ENCODE peak calls at places on chromosomes 4 and X, in seven cellular contexts. N, Z, K, Q, A, M and X are unnamed samples. For H3K4me1 and H3K27me3, the result is how much of the 10 kb centered on the place peaks cover.

GRCh38 chr4:25991296-25991695 is 77.3 kb downstream of the SMIM20 start:
- DNase-seq in N (no peak), Z (no peak), K (no peak), Q (no peak), A (no peak), M (no peak), X (no peak)

GRCh38 chrX:107542500-107542899 is 85.8 kb upstream of the PRPS1 start:
- DNase-seq in N (no peak), Z (peak), K (peak), Q (peak), A (peak), M (no peak), X (peak)

GRCh38 chr4:38071801-38072567 is 111.8 kb downstream of the PTTG2 start:
- DNase-seq in N (no peak), Z (no peak), K (no peak), Q (no peak), A (no peak), M (no peak), X (no peak)

GRCh38 chr4:122652379-122652778 is 31.5 kb upstream of the IL21 start:
- DNase-seq in N (peak), Z (peak), K (peak), Q (peak), A (peak), M (no peak), X (peak)

GRCh38 chr4:1305781-1306455 is 16.2 kb downstream of the MAEA start:
- DNase-seq in N (no peak), Z (no peak), K (no peak), Q (no peak), A (no peak), M (no peak), X (no peak)

GRCh38 chr4:140098481-140099132 is 55.4 kb downstream of the MAML3 start:
- DNase-seq in N (no peak), Z (peak), K (no peak), Q (no peak), A (peak), M (no peak), X (no peak)

GRCh38 chrX:100289159-100289558 is 120.9 kb downstream of the PCDH19 start:
- DNase-seq in N (no peak), Z (no peak), K (no peak), Q (no peak), A (no peak), M (no peak), X (no peak)

GRCh38 chr4:51840791-51841190 is 2.2 kb upstream of the DCUN1D4 start:
- DNase-seq in N (no peak), Z (no peak), K (no peak), Q (no peak), A (peak), M (no peak), X (peak)

GRCh38 chrX:39174761-39175417 is 373.6 kb downstream of the MID1IP1 start:
- DNase-seq in N (no peak), Z (no peak), K (no peak), Q (no peak), A (peak), M (no peak), X (no peak)

GRCh38 chr4:140212171-140212570 is 58.2 kb upstream of the MAML3 start:
- DNase-seq in N (no peak), Z (no peak), K (no peak), Q (no peak), A (no peak), M (no peak), X (no peak)

GRCh38 chrX:318739-319578 is at the start of gene GTPBP6:
- DNase-seq in N (peak), Z (peak), K (peak), Q (peak), A (peak), M (peak), X (peak)

GRCh38 chr4:109164011-109164410 is 138.4 kb downstream of the COL25A1 start:
- DNase-seq in N (no peak), Z (peak), K (no peak), Q (peak), A (peak), M (no peak), X (peak)

GRCh38 chr4:10129196-10130185 is 12.9 kb upstream of the WDR1 start:
- DNase-seq in N (no peak), Z (no peak), K (no peak), Q (no peak), A (peak), M (no peak), X (no peak)

GRCh38 chrX:48021026-48021900 is 14.5 kb downstream of the SPACA5 start:
- DNase-seq in N (peak), Z (peak), K (peak), Q (peak), A (peak), M (peak), X (peak)

GRCh38 chr4:83010111-83010521 is 507 bp downstream of the LIN54 start:
- DNase-seq in N (peak), Z (peak), K (no peak), Q (no peak), A (peak), M (no peak), X (peak)

GRCh38 chrX:49172280-49172780 is 632 bp downstream of the PLP2 start:
- DNase-seq in N (peak), Z (peak), K (peak), Q (no peak), A (peak), M (peak), X (peak)

GRCh38 chr4:87118826-87119225 is 101.6 kb downstream of the KLHL8 start:
- DNase-seq in N (peak), Z (peak), K (peak), Q (no peak), A (peak), M (no peak), X (peak)

GRCh38 chr4:111748157-111748556 is 397.1 kb upstream of the FAM241A start:
- DNase-seq in N (no peak), Z (no peak), K (no peak), Q (peak), A (no peak), M (peak), X (no peak)

GRCh38 chrX:50769389-50770063 is 44.5 kb downstream of the SHROOM4 start:
- DNase-seq in N (no peak), Z (peak), K (no peak), Q (no peak), A (no peak), M (no peak), X (no peak)

GRCh38 chr4:19167321-19167720 is 1084.4 kb upstream of the SLIT2 start:
- DNase-seq in N (no peak), Z (no peak), K (no peak), Q (no peak), A (no peak), M (no peak), X (no peak)

GRCh38 chr4:148238086-148238485 is 204.1 kb downstream of the NR3C2 start:
- DNase-seq in N (no peak), Z (peak), K (no peak), Q (no peak), A (peak), M (no peak), X (no peak)

GRCh38 chr4:52015366-52015765 is 4.8 kb downstream of the LRRC66 start:
- DNase-seq in N (no peak), Z (peak), K (no peak), Q (peak), A (no peak), M (no peak), X (no peak)

GRCh38 chr4:180234730-180235129 is 2008.5 kb upstream of the TENM3 start:
- DNase-seq in N (no peak), Z (no peak), K (no peak), Q (no peak), A (no peak), M (no peak), X (no peak)

GRCh38 chr4:73998040-73999011 is at the start of gene CXCL5:
- DNase-seq in N (no peak), Z (peak), K (no peak), Q (peak), A (peak), M (peak), X (peak)

GRCh38 chr4:167234388-167234881 is at the start of gene SPOCK3:
- DNase-seq in N (no peak), Z (peak), K (peak), Q (peak), A (peak), M (no peak), X (peak)

GRCh38 chr4:184534511-184535391 is 60.4 kb upstream of the IRF2 start:
- DNase-seq in N (peak), Z (peak), K (no peak), Q (no peak), A (peak), M (no peak), X (peak)

GRCh38 chrX:154412468-154412867 is 1.1 kb downstream of the TAFAZZIN start:
- DNase-seq in N (no peak), Z (no peak), K (peak), Q (no peak), A (peak), M (no peak), X (no peak)

GRCh38 chrX:83593634-83594294 is 85.7 kb downstream of the POU3F4 start:
- DNase-seq in N (no peak), Z (no peak), K (no peak), Q (no peak), A (no peak), M (no peak), X (peak)

GRCh38 chrX:10615931-10616780 is 4.2 kb downstream of the MID1 start:
- DNase-seq in N (peak), Z (peak), K (peak), Q (peak), A (peak), M (no peak), X (no peak)

GRCh38 chr4:10096201-10096975 is 20.2 kb downstream of the WDR1 start:
- DNase-seq in N (peak), Z (peak), K (no peak), Q (no peak), A (peak), M (no peak), X (peak)

GRCh38 chr4:159002950-159003349 is 99.9 kb upstream of the RAPGEF2 start:
- DNase-seq in N (no peak), Z (peak), K (no peak), Q (no peak), A (peak), M (no peak), X (no peak)

GRCh38 chr4:94517492-94517891 is 65.8 kb downstream of the PDLIM5 start:
- DNase-seq in N (no peak), Z (no peak), K (no peak), Q (no peak), A (no peak), M (no peak), X (no peak)

GRCh38 chrX:100658936-100659335 is 14.9 kb downstream of the SRPX2 start:
- DNase-seq in N (no peak), Z (no peak), K (no peak), Q (no peak), A (no peak), M (no peak), X (peak)

GRCh38 chr4:158111241-158111640 is 61.6 kb downstream of the GASK1B start:
- DNase-seq in N (no peak), Z (peak), K (no peak), Q (peak), A (peak), M (no peak), X (no peak)

GRCh38 chrX:103488332-103488731 is 31.0 kb downstream of the RAB40A start:
- DNase-seq in N (peak), Z (peak), K (peak), Q (peak), A (peak), M (no peak), X (peak)

GRCh38 chrX:41602946-41603345 is 85.8 kb upstream of the GPR34 start:
- DNase-seq in N (no peak), Z (peak), K (no peak), Q (peak), A (peak), M (no peak), X (no peak)

DNA sequence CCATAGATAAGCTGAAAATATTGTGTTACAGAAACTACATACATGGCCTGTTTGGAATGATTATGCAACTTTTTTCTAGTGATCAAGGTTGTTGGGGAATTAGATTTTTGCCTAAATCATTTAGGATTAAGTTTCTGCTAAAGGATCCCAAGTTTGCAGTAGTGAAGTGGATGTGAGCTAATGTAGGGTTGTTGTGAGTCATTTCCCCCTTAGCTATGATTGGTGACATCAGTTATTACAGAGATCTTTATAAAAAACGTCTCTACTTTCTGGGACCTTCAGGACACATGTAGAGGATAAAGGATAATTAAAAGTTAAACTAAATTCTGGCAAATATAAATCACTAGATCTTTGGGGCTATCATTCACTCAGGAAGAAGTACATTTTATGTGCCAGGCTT is 133.3 kb downstream of the GATB start:
- DNase-seq in N (no peak), Z (peak), K (no peak), Q (no peak), A (peak), M (no peak), X (peak)
- H3K4me1 ChIP-seq in N (under half), Z (under half), K (under half), Q (under half), A (under half), M (under half), X (under half)

DNA sequence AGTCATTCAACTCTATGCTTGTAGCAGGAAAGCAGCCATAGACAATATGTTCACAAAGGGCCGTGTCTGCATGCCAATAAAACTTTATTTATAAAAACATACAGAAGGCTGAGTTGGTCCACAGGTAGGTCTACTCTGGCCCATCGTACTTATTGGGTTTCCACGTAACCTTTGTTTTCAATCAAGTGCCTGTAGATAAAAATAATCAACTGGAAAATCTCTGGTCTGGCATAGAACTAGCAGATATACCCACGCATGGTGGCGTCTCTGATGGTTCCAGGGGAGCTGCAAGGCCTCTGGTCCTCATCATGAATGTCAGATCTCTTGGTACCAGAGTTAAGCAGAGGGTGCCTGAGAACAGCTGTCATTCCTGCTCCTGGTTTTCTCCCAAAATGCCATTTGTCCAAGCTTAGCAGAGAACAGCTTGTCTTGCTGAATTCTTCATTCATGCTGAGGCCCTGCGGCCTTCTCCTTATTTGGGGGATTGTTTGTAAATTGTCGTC is 31.4 kb upstream of the JAKMIP1 start:
- DNase-seq in N (no peak), Z (no peak), K (peak), Q (no peak), A (no peak), M (no peak), X (no peak)
- H3K27me3 ChIP-seq in N (under half), Z (under half), K (under half), Q (under half), A (under half), M (under half), X (under half)

DNA sequence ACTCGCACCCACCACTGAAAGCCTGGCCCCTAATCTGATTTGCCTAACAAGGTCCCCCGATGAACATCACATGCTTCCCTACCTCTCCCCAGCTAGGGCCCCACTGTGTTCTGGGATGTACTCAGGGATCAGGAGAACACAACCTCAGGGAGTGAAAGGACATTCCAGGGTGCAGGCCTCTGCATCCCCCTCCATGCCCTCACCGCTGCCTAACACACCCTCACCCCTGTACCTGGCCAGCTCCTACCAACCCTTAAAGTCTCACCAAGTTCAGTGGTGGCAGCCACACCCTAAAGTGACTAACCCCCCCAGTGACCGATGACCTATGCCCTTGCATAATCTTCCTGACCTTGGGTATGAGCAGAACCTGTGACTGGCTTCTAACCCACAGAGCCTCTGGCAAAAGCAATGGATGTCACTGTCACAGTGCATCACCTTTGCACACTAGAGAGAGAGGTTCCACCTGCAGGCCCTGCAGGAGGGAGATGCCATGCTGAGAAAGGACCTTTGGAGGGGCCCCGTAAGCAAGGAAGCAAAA is 2.4 kb upstream of the AFAP1 start:
- DNase-seq in N (no peak), Z (no peak), K (no peak), Q (no peak), A (no peak), M (no peak), X (no peak)
- H3K4me2 ChIP-seq in N (no peak), Z (no peak), K (no peak), Q (no peak), A (no peak), M (no peak), X (no peak)

GRCh38 chr4:168812806-168813205 is 197.2 kb downstream of the CBR4 start:
- DNase-seq in N (no peak), Z (peak), K (no peak), Q (peak), A (no peak), M (no peak), X (no peak)

GRCh38 chr4:168817418-168817817 is 192.6 kb downstream of the CBR4 start:
- DNase-seq in N (no peak), Z (no peak), K (no peak), Q (no peak), A (no peak), M (no peak), X (no peak)

GRCh38 chr4:168811793-168812651 is 198.0 kb downstream of the CBR4 start:
- DNase-seq in N (no peak), Z (peak), K (no peak), Q (no peak), A (peak), M (no peak), X (peak)

GRCh38 chr4:168811207-168811606 is 198.8 kb downstream of the CBR4 start:
- DNase-seq in N (no peak), Z (peak), K (no peak), Q (no peak), A (no peak), M (no peak), X (no peak)

DNA sequence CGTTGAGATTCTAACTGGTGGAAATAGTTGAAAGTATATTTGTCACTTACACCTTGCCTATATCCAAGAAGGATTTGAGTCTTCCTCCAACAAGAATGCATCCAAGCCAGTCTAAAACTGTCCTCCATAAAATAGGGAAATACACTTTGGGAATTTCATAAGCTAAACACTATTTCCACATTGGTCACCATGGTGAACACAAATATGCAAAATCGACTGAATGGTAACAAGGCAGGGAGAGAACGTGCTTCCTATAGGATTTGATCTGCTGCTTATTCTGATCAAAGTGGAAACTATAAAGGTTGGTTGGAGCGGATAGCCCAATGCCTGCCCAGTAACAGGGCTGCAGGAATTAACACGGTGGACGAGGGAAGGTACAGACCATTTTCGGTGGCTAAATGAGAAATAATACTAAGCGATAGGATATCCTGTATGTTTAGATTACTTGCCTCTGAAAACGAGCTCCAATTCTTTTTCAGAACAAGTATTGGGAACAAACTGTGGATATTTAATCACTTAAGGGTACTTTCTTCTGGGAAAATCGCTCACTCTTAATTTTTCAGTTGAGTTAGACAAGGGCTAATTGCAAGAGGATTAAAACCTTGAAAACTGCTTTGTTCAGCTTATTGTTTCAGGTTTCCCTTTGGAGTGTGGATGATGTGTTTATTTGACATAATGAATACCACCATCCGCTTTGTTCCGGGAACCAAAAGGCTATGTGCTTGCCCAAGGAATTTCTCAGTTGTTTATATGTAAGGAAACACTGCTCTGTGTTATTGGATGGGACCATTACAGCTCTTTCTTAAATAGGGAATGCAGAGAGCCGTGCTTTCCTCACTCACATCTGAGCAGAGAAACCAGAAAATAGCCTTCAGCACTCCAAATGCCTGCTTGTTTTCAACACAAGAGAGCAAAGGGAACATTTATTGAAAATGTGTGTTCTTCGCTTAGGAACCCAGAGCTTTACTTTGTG is 194.4 kb downstream of the CBR4 start:
- DNase-seq in N (no peak), Z (peak), K (no peak), Q (peak), A (no peak), M (no peak), X (no peak)
- H3K4me1 ChIP-seq in N (under half), Z (under half), K (under half), Q (half or more), A (under half), M (under half), X (under half)

GRCh38 chrX:136858007-136858756 is 22.3 kb downstream of the RBMX start:
- DNase-seq in N (no peak), Z (peak), K (no peak), Q (no peak), A (no peak), M (no peak), X (no peak)

GRCh38 chrX:136865270-136866168 is 15.0 kb downstream of the RBMX start:
- DNase-seq in N (no peak), Z (no peak), K (no peak), Q (no peak), A (no peak), M (no peak), X (no peak)

GRCh38 chrX:136863826-136864225 is 16.7 kb downstream of the RBMX start:
- DNase-seq in N (no peak), Z (no peak), K (no peak), Q (no peak), A (no peak), M (no peak), X (no peak)

GRCh38 chrX:136866337-136867095 is 14.0 kb downstream of the RBMX start:
- DNase-seq in N (no peak), Z (peak), K (no peak), Q (no peak), A (no peak), M (no peak), X (no peak)

DNA sequence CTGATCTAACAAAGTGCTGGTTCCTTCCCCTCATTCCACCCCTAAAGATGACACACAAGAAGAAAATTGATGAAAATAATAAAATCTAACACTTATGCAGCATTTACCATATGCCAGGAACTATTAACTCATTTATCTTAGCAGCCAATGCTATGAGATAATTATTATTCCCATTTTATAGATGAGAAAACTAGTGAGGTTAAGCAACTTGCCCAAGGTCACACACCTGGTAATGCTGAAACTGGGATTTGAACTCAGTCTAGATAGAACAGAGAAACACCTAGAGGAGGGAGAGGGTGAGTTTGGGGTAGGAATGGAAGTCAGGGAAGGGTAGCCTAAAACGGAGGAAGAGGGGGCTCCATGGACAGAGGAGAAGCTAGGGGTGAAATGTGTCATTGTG is 18.6 kb downstream of the RBMX start:
- DNase-seq in N (no peak), Z (no peak), K (no peak), Q (no peak), A (no peak), M (no peak), X (peak)
- H3K27me3 ChIP-seq in N (under half), Z (under half), K (under half), Q (under half), A (under half), M (under half), X (under half)